ENCODE peak calls at places on chromosome 15, in four cellular contexts. W, H, S and C are unnamed samples. For H3K4me1, the result is how much of the 10 kb centered on the place peaks cover.

GRCh38 chr15:75451202-75451673 is 252 bp downstream of the SIN3A start:
- DNase-seq in H (no peak), S (no peak), W (no peak), C (no peak)

GRCh38 chr15:36844453-36845094 is 255.8 kb downstream of the MEIS2 start:
- DNase-seq in S (peak), H (peak), W (no peak), C (peak)

GRCh38 chr15:36370051-36370734 is 209.2 kb upstream of the CDIN1 start:
- DNase-seq in H (no peak), S (no peak), W (no peak), C (no peak)

GRCh38 chr15:34682673-34683072 is 72.1 kb downstream of the GJD2 start:
- DNase-seq in W (peak), S (no peak), H (peak), C (no peak)

GRCh38 chr15:33083232-33084006 is 111.1 kb downstream of the FMN1 start:
- DNase-seq in H (peak), S (peak), W (peak), C (no peak)

GRCh38 chr15:100198442-100198841 is 143.3 kb downstream of the ADAMTS17 start:
- DNase-seq in H (no peak), W (no peak), S (no peak), C (no peak)

GRCh38 chr15:40010681-40011080 is 28.3 kb downstream of the SRP14 start:
- DNase-seq in H (no peak), W (no peak), S (no peak), C (no peak)

GRCh38 chr15:76285241-76285825 is 25.9 kb downstream of the ETFA start:
- DNase-seq in H (peak), W (no peak), S (peak), C (no peak)

GRCh38 chr15:53212785-53213184 is 422.6 kb upstream of the ONECUT1 start:
- DNase-seq in W (no peak), S (no peak), H (no peak), C (no peak)

GRCh38 chr15:62758126-62758951 is 284.2 kb upstream of the TPM1 start:
- DNase-seq in S (peak), H (peak), W (no peak), C (no peak)

GRCh38 chr15:74958320-74958907 is 1.8 kb upstream of the RPP25 start:
- DNase-seq in W (no peak), H (peak), S (peak), C (peak)

GRCh38 chr15:90871097-90871715 is 2.8 kb downstream of the FURIN start:
- DNase-seq in S (peak), H (no peak), W (no peak), C (peak)

GRCh38 chr15:32941823-32942222 is 224.0 kb downstream of the GREM1 start:
- DNase-seq in H (no peak), W (no peak), S (no peak), C (no peak)

GRCh38 chr15:79218588-79219200 is 63.8 kb upstream of the ANKRD34C start:
- DNase-seq in S (peak), H (peak), W (peak), C (no peak)

GRCh38 chr15:76844096-76844495 is 61.0 kb downstream of the SCAPER start:
- DNase-seq in S (no peak), W (no peak), H (no peak), C (no peak)

GRCh38 chr15:22968356-22968755 is 11.8 kb downstream of the CYFIP1 start:
- DNase-seq in W (no peak), H (peak), S (no peak), C (no peak)

GRCh38 chr15:22967084-22967770 is 12.9 kb downstream of the CYFIP1 start:
- DNase-seq in S (no peak), H (no peak), W (no peak), C (no peak)

GRCh38 chr15:22969512-22969911 is 10.7 kb downstream of the CYFIP1 start:
- DNase-seq in H (no peak), S (no peak), W (no peak), C (no peak)

GRCh38 chr15:22963546-22964125 is 16.5 kb downstream of the CYFIP1 start:
- DNase-seq in H (no peak), S (no peak), W (no peak), C (no peak)

DNA sequence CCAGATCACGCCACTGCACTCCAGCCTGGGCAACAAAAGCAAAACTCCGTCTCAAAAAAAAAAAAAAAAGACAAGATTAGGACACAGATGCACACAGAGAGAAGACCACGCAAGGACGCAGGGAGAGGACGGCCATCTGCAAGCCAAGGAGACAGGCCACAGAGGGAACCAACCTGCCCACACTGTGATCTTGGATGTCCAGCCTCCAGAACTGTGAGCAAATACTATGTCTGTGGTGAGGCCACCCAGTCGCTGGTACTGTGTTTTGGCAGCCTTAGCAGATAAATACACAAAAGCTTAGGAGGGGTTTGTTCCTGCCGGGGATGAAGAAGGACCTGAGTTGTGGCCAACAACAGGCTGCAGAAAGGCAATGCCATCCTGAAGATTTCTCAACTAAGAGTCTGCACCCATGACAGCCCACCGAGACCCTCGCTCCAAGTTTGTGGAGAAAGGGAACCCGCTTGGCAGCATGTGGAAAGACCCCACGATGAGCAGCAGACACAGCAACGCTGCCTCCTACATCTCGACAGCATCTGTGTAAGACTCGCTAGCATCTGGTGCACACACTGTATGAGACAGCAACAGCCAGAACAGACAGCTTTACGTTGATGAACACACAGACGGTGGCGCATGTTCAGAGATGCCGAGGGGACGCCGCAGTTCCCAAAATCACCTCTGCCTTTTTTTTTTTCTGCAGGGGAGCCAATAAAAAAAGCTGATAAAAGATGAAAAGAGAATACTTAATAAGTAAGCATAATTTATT is 13.7 kb downstream of the CYFIP1 start:
- DNase-seq in H (no peak), W (no peak), S (no peak), C (no peak)
- H3K4me1 ChIP-seq in H (under half), W (under half), S (under half), C (under half)

DNA sequence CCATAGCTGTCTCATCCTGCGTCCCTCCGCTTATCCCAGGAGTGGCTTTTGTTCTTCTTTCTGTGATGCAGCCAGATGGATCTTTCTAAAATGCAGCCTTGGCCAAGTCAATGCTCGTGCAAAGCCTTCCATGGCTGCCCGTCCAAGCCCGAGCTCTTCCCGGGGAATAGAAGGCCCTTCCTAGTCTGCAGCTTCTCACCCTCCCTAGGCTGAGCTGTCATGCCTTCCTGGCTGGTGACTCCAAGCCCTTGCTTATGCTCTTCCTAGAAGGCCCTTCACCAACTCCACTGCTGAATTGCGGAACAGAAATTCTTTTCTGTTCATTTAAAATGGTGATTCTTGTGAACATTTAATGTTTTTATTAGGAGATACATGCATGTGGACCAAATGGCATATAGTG is 95.9 kb downstream of the SMAD6 start:
- DNase-seq in S (no peak), H (no peak), W (no peak), C (no peak)
- TF ChIP-seq CTCF in S (no peak), H (no peak), W (no peak), C (no peak)

DNA sequence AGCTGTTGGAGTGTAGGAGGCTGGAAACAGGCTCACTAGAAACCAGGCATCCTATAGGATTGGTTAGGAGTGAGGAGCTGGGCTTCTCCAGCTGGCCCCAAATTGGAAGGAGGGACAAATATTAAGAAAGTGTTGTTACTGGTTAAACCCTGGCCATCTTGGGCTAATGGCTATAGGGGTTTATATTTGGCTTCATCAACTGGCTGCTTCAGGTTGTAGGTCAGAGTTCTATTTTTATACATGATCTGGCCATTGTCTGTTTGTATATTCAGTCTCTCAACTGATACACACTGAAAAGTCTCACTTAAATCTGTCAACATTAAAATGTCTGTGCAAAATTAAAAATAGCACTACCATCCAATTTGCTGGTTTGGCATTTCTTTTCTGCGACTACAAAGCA is 70.2 kb upstream of the ARRDC4 start:
- DNase-seq in W (no peak), H (no peak), S (no peak), C (no peak)
- TF ChIP-seq EZH2phosphoT487 in W (no peak), H (no peak), S (no peak), C (no peak)

DNA sequence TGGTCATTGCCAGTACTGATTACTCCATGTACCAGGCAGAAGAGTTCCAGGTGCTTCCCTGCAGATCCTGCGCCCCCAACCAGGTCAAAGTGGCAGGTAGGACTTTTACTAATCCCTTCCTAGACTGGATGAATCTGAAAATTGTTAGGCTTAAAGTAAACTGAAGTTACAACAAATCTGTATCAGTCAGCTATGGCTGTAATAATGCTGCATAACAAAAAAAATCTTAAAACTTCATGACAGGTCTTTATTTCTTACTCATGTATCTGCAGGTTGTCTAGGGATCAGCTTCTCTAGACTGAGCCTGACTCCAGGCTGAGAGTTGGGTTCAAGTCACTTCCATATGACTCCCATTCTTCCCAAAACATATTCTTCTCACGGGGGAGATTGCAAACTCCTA is 93.7 kb downstream of the MESD start:
- DNase-seq in H (no peak), W (no peak), S (no peak), C (no peak)
- H3K4me1 ChIP-seq in H (under half), W (under half), S (under half), C (under half)